ENCODE peak calls at places on chromosome 11, in six cellular contexts. J is H1; S is dorsolateral prefrontal cortex; Z is right lobe of liver; X is SJSA1; M is CD4-positive, alpha-beta T cell. G is an unnamed sample.
A peak's percentile ranks its signal among the peaks of the same experiment; 100 is the strongest.

GRCh38 chr11:46333129-46333947 is 13.9 kb upstream of the DGKZ start:
- DNase-seq in J (no peak), S (no peak), Z (no peak), X (no peak), M (no peak), G (no peak)

GRCh38 chr11:94776351-94777321 is 8.5 kb downstream of the AMOTL1 start:
- DNase-seq in J (no peak), S (no peak), Z (no peak), X (no peak), M (no peak), G (peak; percentile 44)

GRCh38 chr11:32312865-32313403 is 122.4 kb downstream of the WT1 start:
- DNase-seq in J (peak; percentile 60), S (no peak), Z (no peak), X (peak; percentile 9), M (no peak), G (peak; percentile 51)

GRCh38 chr11:66109294-66109693 is 39.2 kb downstream of the PACS1 start:
- DNase-seq in J (no peak), S (no peak), Z (no peak), X (no peak), M (no peak), G (no peak)

GRCh38 chr11:2095198-2095520 is 44.0 kb downstream of the IGF2 start:
- DNase-seq in J (no peak), S (no peak), Z (no peak), X (no peak), M (no peak), G (no peak)

GRCh38 chr11:126411971-126412381 is 56.5 kb downstream of the ST3GAL4 start:
- DNase-seq in J (no peak), S (no peak), Z (no peak), X (no peak), M (no peak), G (no peak)

GRCh38 chr11:70146895-70147520 is 56.1 kb upstream of the FADD start:
- DNase-seq in J (no peak), S (no peak), Z (no peak), X (no peak), M (no peak), G (no peak)

GRCh38 chr11:9600651-9601040 is 27.2 kb downstream of the WEE1 start:
- DNase-seq in J (peak; percentile 32), S (no peak), Z (no peak), X (no peak), M (no peak), G (peak; percentile 68)

GRCh38 chr11:58222730-58223129 is 6.0 kb downstream of the OR10Q1 start:
- DNase-seq in J (no peak), S (no peak), Z (no peak), X (no peak), M (no peak), G (peak; percentile 2)

DNA sequence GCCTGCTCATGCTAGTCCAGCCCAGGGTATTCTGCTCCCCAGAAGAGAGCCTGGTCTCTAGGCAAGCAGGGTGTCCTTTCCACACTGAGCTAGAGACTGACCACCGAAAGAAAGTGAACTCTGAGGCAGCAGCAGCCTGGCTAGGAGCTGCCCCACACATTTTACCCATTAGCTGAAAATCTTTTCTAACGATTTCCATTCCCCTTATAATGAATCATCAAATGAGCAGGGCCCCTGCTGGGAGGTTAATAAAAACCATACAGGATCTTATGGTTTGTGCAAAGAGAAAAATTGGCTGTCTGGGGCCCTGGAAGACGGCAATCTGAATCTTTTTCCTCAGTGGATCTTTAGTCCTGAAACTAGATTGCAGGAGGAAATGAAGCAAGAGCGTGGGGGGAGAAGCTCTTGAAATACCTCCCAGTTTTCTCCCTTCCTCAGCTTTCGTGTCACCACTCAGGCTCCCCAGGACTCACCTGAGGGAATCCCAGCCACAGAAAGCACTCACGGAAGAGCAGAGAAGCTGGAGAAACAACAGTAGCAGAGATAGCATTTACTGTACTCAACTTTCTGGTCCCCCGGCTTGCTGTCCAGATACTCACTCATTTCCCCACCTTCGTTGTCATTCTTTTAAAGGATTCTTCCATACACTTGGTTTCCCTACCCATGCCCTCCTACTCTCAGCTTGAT is 74.7 kb upstream of the CD44 start:
- DNase-seq in J (no peak), S (no peak), Z (no peak), X (peak; percentile 31), M (no peak), G (no peak)
- H3K27ac ChIP-seq in J (no peak overlapping the region), S (no peak overlapping the region), Z (no peak overlapping the region), X (no peak overlapping the region), M (no peak overlapping the region), G (no peak overlapping the region)

DNA sequence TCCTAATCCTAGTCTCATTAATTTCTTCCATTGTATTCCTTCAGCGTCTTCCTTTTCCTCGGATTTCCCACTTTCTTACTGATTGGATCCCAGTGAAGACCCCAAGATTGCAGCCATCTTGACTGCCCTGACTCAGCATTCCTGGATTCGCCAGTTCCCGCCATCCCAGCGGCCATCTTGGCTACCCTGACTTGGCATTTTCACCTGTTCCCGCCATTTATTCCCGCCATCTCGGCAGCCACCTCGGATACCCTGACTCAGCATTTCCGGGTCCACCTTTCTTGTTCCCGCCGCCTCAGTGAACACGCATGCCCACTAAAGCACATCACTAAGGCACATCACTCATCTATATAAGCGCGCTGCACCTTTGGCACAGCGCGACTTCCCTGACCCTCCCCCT is 13.8 kb upstream of the OR56A3 start:
- DNase-seq in J (no peak), S (no peak), Z (no peak), X (no peak), M (no peak), G (no peak)
- H3K27ac ChIP-seq in J (no peak overlapping the region), S (no peak overlapping the region), Z (no peak overlapping the region), X (no peak overlapping the region), M (no peak overlapping the region), G (no peak overlapping the region)

DNA sequence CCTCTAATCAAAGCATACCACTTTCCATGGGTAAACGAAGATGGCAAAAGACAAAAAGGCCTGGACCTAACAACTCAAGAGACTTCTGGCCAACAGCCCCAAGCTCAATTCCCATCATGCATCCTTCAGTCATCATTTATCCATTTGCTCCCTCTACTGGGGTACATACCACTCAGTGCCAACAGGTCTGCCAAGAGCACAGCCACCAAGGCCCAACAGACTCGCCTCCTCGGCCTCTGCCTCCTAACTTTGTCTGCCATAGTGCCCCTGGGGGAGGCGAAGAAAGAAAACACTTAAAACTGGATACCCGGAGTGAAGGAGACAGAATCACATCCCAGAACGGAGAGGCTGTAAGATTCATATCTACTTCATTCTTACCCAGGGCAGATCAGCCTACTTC is 1.1 kb downstream of the HYOU1 start:
- DNase-seq in J (no peak), S (no peak), Z (no peak), X (no peak), M (no peak), G (peak; percentile 22)
- H3K27ac ChIP-seq in J (peak overlapping the region; percentile 82), S (no peak overlapping the region), Z (no peak overlapping the region), X (no peak overlapping the region), M (peak overlapping the region; percentile 83), G (peak overlapping the region; percentile 85)

GRCh38 chr11:133545199-133545709 is 13.0 kb upstream of the OPCML start:
- DNase-seq in J (no peak), S (no peak), Z (no peak), X (no peak), M (no peak), G (no peak)

GRCh38 chr11:133536198-133536597 is 3.9 kb upstream of the OPCML start:
- DNase-seq in J (no peak), S (no peak), Z (no peak), X (no peak), M (no peak), G (no peak)

DNA sequence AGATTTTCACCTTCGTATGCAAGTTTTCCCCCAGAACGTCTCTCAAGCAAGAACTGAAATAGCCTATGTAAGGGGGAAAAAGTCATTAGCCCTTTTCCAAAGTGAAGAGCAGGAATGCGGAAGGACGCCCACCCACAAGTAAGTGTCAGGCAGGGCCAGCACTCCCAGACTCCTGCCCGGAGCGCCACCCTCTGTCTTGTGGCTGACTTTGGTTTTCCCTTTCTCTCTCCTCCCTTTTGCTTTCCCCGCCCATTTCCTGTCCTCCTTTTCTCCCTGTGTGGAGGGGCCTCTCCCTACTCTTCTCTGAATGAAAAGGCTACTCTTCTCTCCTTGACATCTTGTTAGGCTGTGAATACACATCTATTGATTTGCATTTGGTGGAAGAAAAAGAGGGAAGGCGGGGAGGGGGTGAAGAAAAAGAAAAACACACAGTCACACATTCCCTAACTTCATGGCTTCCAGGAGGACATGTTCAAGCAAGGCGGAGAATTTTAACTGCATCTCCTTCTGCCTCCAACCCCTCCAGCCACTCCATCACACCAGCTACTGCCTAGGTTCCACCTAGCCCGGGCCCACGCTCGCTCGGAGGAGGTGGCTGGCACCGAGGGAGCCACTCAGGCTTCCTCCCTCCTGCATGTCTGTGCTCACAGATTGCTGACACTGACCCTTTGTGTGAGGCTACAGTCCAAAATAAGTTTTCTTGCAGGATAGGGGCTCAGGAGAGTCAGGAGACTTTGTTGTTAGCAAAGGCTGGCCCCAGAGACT is 9.2 kb upstream of the OPCML start:
- DNase-seq in J (peak; percentile 78), S (no peak), Z (no peak), X (no peak), M (no peak), G (no peak)
- H3K27ac ChIP-seq in J (peak overlapping the region; percentile 41), S (no peak overlapping the region), Z (no peak overlapping the region), X (no peak overlapping the region), M (no peak overlapping the region), G (no peak overlapping the region)

GRCh38 chr11:61454520-61454919 is 24.6 kb downstream of the SDHAF2 start:
- DNase-seq in J (no peak), S (no peak), Z (no peak), X (no peak), M (no peak), G (no peak)

GRCh38 chr11:61447601-61448551 is 18.0 kb downstream of the SDHAF2 start:
- DNase-seq in J (no peak), S (no peak), Z (no peak), X (no peak), M (no peak), G (no peak)

GRCh38 chr11:61448552-61448927 is 18.6 kb downstream of the SDHAF2 start:
- DNase-seq in J (no peak), S (no peak), Z (no peak), X (no peak), M (no peak), G (no peak)

GRCh38 chr11:61452825-61453224 is 22.9 kb downstream of the SDHAF2 start:
- DNase-seq in J (no peak), S (no peak), Z (no peak), X (no peak), M (no peak), G (no peak)

DNA sequence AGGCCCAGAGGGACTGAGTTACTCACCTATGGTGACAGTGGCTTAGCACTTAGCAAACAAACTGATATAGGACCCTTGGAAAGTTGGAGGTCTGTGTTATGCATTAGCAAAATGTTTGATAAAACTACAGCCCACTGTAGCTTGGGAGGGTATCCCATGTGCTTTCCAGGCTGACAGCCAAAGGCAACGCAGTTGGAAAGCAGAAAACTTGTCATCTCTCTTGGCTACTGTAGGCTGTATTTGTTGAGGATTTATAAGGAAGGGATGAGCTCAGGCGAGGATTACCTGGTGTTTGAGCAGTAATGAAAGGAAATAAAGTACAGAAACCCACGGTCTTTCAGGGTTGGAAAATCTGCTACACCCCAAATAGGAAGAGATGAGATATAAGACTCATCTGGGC is 23.8 kb downstream of the SDHAF2 start:
- DNase-seq in J (no peak), S (no peak), Z (no peak), X (no peak), M (no peak), G (no peak)
- H3K27ac ChIP-seq in J (no peak overlapping the region), S (no peak overlapping the region), Z (no peak overlapping the region), X (no peak overlapping the region), M (no peak overlapping the region), G (no peak overlapping the region)